ENCODE peak calls at places on chromosome 10, in five cellular contexts. D is GM23338, Y is PC-3, O is SK-N-SH, F is neural progenitor cell. L is an unnamed sample. For H3K79me2, the result is how much of the 10 kb centered on the place peaks cover.

GRCh38 chr10:122034149-122034756 is 45.3 kb downstream of the TACC2 start:
- DNase-seq in D (no peak), Y (peak), O (no peak), F (no peak), L (no peak)

GRCh38 chr10:4947039-4947634 is 16.1 kb upstream of the AKR1C1 start:
- DNase-seq in D (no peak), Y (no peak), O (no peak), F (no peak), L (no peak)

GRCh38 chr10:104393387-104393786 is 39.8 kb downstream of the CFAP58 start:
- DNase-seq in D (peak), Y (no peak), O (no peak), F (no peak), L (no peak)

GRCh38 chr10:26721561-26721960 is 24.1 kb downstream of the PDSS1 start:
- DNase-seq in D (no peak), Y (no peak), O (no peak), F (no peak), L (no peak)

GRCh38 chr10:109978481-109978880 is 29.3 kb upstream of the ADD3 start:
- DNase-seq in D (peak), Y (peak), O (no peak), F (peak), L (peak)

GRCh38 chr10:126104767-126105166 is 208.4 kb downstream of the FANK1 start:
- DNase-seq in D (no peak), Y (no peak), O (no peak), F (no peak), L (no peak)

GRCh38 chr10:129025774-129026173 is 441.3 kb upstream of the MGMT start:
- DNase-seq in D (no peak), Y (no peak), O (no peak), F (no peak), L (no peak)

GRCh38 chr10:32070645-32071044 is 14.4 kb upstream of the KIF5B start:
- DNase-seq in D (no peak), Y (no peak), O (no peak), F (no peak), L (no peak)

GRCh38 chr10:76082232-76082631 is 650.8 kb downstream of the LRMDA start:
- DNase-seq in D (no peak), Y (peak), O (no peak), F (no peak), L (no peak)

GRCh38 chr10:117419921-117420320 is 44.7 kb upstream of the PDZD8 start:
- DNase-seq in D (no peak), Y (peak), O (no peak), F (no peak), L (no peak)

GRCh38 chr10:24908793-24909423 is 43.5 kb downstream of the PRTFDC1 start:
- DNase-seq in D (no peak), Y (peak), O (no peak), F (no peak), L (no peak)

GRCh38 chr10:124685251-124685650 is 58.9 kb downstream of the FAM53B start:
- DNase-seq in D (peak), Y (no peak), O (no peak), F (no peak), L (peak)

DNA sequence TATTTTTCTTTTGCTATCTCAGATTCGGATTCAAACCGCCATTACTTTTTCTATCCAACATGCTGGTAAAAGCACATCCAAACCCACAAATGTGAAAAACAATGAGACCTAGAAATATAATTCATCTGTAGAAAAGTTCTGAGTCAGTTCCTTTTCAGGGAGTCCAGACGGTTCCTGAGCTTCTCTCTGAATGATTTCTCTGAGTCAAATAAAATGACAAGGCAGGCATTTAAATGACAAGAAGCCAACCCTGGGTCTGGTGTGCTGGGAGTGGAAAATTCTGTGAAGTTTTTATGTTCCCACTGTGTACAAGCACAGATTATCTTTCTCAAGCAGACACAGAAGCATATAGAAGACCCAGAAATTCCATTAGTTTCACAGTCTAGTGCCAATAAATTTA is 96.3 kb upstream of the ANKRD1 start:
- DNase-seq in D (no peak), Y (no peak), O (no peak), F (no peak), L (no peak)
- TF ChIP-seq EZH2phosphoT487 in D (no peak), Y (no peak), O (no peak), F (no peak), L (no peak)

DNA sequence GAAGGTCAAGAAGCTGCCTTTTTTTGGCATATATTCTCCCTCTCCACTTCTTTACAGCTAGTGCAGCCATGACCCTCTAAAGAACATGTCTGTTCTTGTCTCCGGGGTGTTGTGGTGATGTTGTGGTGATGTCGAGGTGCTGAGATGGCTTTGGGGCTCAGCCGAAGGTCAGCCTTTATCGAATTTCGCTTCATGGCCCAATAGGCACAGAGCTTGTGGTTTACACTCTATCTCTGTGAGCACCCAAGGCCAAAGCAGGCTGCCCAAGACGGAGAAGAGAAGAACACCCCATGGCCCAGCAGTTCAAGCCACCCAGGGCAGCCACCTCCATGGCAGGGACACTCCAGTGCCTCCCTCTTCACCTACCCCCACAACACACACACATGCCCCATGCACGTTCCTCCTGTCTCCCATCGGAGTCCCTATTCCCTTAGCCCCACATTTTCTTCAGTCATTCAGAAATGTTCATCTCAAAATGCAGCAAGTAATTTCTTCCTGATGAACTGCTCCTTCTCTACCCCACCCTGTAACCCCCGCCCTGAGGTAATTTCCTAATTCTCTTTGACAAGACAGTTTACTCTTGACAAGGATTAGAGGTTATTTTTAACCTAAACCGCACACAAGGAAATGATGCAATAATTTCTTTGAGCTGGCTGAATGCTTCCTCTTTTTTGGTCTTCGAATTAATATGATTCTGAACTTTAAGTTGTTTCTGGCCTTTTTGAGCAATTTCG is 18.6 kb upstream of the ADRB1 start:
- DNase-seq in D (no peak), Y (no peak), O (no peak), F (no peak), L (peak)
- H3K4me3 ChIP-seq in D (no peak), Y (no peak), O (no peak), F (no peak), L (peak)

GRCh38 chr10:36187382-36188042 is 545.4 kb upstream of the FZD8 start:
- DNase-seq in D (peak), Y (no peak), O (no peak), F (no peak), L (no peak)
- H3K79me2 ChIP-seq in D (under half), Y (under half), O (under half), F (under half), L (under half)

DNA sequence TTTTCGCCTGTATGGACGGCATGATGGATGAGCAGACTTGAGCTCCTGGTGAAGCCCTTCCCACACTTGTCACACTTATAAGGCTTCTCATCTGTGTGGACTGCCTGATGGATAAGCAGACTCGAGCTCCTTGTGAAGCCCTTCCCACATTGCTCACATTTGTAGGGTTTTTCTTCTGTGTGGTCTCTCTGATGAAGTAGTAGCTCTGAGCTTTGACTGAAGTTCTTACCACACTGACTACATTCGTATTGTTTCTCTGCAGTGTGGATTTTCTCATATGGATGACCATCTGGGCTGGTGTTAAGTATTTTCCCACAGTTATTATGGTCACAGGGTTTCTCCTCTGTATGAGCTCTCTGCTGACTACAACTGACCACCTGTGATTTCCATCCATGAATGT is 17.2 kb downstream of the ZNF239 start:
- DNase-seq in D (no peak), Y (no peak), O (no peak), F (no peak), L (no peak)
- TF ChIP-seq EZH2phosphoT487 in D (no peak), Y (no peak), O (no peak), F (no peak), L (no peak)

DNA sequence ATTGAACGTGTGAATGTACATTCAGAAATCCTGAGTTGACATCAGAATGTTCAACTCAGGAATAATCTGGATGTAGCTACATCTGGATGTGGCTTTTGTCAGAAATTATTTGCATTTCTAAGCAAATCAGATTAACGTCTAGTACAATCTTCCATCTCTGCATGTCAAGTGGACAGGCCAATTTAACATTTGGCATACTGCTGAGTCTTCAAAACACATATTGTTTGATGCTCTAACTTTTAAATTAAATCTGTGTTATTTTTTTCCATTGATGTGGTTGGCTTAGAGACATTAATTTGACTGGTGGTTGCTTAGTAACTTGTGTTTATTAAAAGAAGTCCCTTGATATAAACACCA is 3.4 kb downstream of the STAMBPL1 start:
- DNase-seq in D (no peak), Y (no peak), O (no peak), F (no peak), L (peak)
- H3K4me3 ChIP-seq in D (no peak), Y (peak), O (no peak), F (no peak), L (peak)

GRCh38 chr10:49504528-49504927 is 34.4 kb downstream of the ERCC6 start:
- DNase-seq in D (no peak), Y (no peak), O (no peak), F (no peak), L (no peak)
- H3K79me2 ChIP-seq in D (under half), Y (under half), O (under half), F (under half), L (under half)

DNA sequence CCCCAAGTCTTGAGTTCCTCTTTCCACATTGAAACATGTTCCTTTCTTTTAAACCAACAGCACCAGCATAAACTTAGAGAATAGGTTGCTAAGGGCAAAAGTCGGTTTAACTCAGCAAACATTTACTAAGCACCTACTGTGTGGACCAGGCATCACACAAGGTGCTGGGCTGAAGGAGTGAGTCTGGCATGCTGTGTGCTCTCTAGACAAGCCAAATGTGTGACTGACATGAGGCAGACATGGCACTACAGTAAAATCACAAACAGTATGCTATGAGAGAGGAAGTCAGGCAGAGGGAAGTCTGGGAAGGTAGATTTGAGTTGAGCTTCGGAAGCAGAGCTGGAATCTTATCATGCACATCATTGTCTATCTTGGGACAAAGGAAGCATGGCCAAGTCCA is 10.9 kb upstream of the RASSF4 start:
- DNase-seq in D (no peak), Y (no peak), O (no peak), F (no peak), L (no peak)
- TF ChIP-seq EZH2phosphoT487 in D (no peak), Y (no peak), O (no peak), F (no peak), L (no peak)

GRCh38 chr10:558331-558730 is 131.1 kb downstream of the DIP2C start:
- DNase-seq in D (no peak), Y (no peak), O (no peak), F (no peak), L (no peak)
- H3K4me3 ChIP-seq in D (no peak), Y (no peak), O (no peak), F (no peak), L (peak)